ENCODE peak calls at places on chromosomes 5 and 9, in eight cellular contexts. One of them, this sample, is unnamed.

GRCh38 chr9:84397151-84397728 is 56.7 kb upstream of the SLC28A3 start:
- DNase-seq in RKO: peak; percentile 71
- DNase-seq in HTR-8/SVneo: peak; percentile 44
- DNase-seq in NCI-H1105: peak; percentile 49
- DNase-seq in esophagus squamous epithelium: no peak
- DNase-seq in ELR: peak; percentile 77
- DNase-seq in HEK293T: peak; percentile 78
- DNase-seq in bronchial epithelial cell: peak; percentile 56
- DNase-seq in this sample: peak; percentile 83

GRCh38 chr5:32711693-32712462 is 757 bp downstream of the NPR3 start:
- DNase-seq in RKO: no peak
- DNase-seq in HTR-8/SVneo: peak; percentile 54
- DNase-seq in NCI-H1105: no peak
- DNase-seq in esophagus squamous epithelium: no peak
- DNase-seq in ELR: peak; percentile 60
- DNase-seq in HEK293T: no peak
- DNase-seq in bronchial epithelial cell: no peak
- DNase-seq in this sample: peak; percentile 52

GRCh38 chr5:65185468-65185867 is 296.3 kb downstream of the ADAMTS6 start:
- DNase-seq in RKO: no peak
- DNase-seq in HTR-8/SVneo: no peak
- DNase-seq in NCI-H1105: no peak
- DNase-seq in esophagus squamous epithelium: no peak
- DNase-seq in ELR: peak; percentile 72
- DNase-seq in HEK293T: no peak
- DNase-seq in bronchial epithelial cell: no peak
- DNase-seq in this sample: no peak

GRCh38 chr9:116002624-116003023 is 151.0 kb upstream of the PAPPA start:
- DNase-seq in RKO: no peak
- DNase-seq in HTR-8/SVneo: no peak
- DNase-seq in NCI-H1105: no peak
- DNase-seq in esophagus squamous epithelium: no peak
- DNase-seq in ELR: peak; percentile 28
- DNase-seq in HEK293T: no peak
- DNase-seq in bronchial epithelial cell: peak; percentile 79
- DNase-seq in this sample: no peak

GRCh38 chr5:113487411-113487778 is 858 bp downstream of the MCC start:
- DNase-seq in RKO: no peak
- DNase-seq in HTR-8/SVneo: peak; percentile 4
- DNase-seq in NCI-H1105: no peak
- DNase-seq in esophagus squamous epithelium: no peak
- DNase-seq in ELR: peak; percentile 15
- DNase-seq in HEK293T: peak; percentile 41
- DNase-seq in bronchial epithelial cell: peak; percentile 26
- DNase-seq in this sample: peak; percentile 43

GRCh38 chr9:98248737-98249474 is 6.5 kb downstream of the TBC1D2 start:
- DNase-seq in RKO: no peak
- DNase-seq in HTR-8/SVneo: peak; percentile 37
- DNase-seq in NCI-H1105: no peak
- DNase-seq in esophagus squamous epithelium: no peak
- DNase-seq in ELR: peak; percentile 96
- DNase-seq in HEK293T: no peak
- DNase-seq in bronchial epithelial cell: peak; percentile 97
- DNase-seq in this sample: no peak

GRCh38 chr5:75355236-75355635 is 18.2 kb downstream of the HMGCR start:
- DNase-seq in RKO: no peak
- DNase-seq in HTR-8/SVneo: no peak
- DNase-seq in NCI-H1105: no peak
- DNase-seq in esophagus squamous epithelium: no peak
- DNase-seq in ELR: no peak
- DNase-seq in HEK293T: no peak
- DNase-seq in bronchial epithelial cell: no peak
- DNase-seq in this sample: no peak

GRCh38 chr9:95750725-95751644 is 124.5 kb upstream of the ERCC6L2 start:
- DNase-seq in RKO: no peak
- DNase-seq in HTR-8/SVneo: no peak
- DNase-seq in NCI-H1105: no peak
- DNase-seq in esophagus squamous epithelium: no peak
- DNase-seq in ELR: no peak
- DNase-seq in HEK293T: no peak
- DNase-seq in bronchial epithelial cell: no peak
- DNase-seq in this sample: peak; percentile 62

GRCh38 chr5:150263801-150264621 is 25.6 kb downstream of the CAMK2A start:
- DNase-seq in RKO: peak; percentile 52
- DNase-seq in HTR-8/SVneo: peak; percentile 77
- DNase-seq in NCI-H1105: no peak
- DNase-seq in esophagus squamous epithelium: no peak
- DNase-seq in ELR: peak; percentile 94
- DNase-seq in HEK293T: no peak
- DNase-seq in bronchial epithelial cell: peak; percentile 99
- DNase-seq in this sample: no peak

GRCh38 chr9:111197251-111197650 is 132.8 kb downstream of the OR2K2 start:
- DNase-seq in RKO: no peak
- DNase-seq in HTR-8/SVneo: no peak
- DNase-seq in NCI-H1105: no peak
- DNase-seq in esophagus squamous epithelium: no peak
- DNase-seq in ELR: no peak
- DNase-seq in HEK293T: no peak
- DNase-seq in bronchial epithelial cell: no peak
- DNase-seq in this sample: no peak

GRCh38 chr9:134488251-134488900 is 153.2 kb upstream of the COL5A1 start:
- DNase-seq in RKO: no peak
- DNase-seq in HTR-8/SVneo: no peak
- DNase-seq in NCI-H1105: no peak
- DNase-seq in esophagus squamous epithelium: no peak
- DNase-seq in ELR: peak; percentile 35
- DNase-seq in HEK293T: no peak
- DNase-seq in bronchial epithelial cell: no peak
- DNase-seq in this sample: no peak

GRCh38 chr9:124761196-124761595 is 9.9 kb downstream of the NR6A1 start:
- DNase-seq in RKO: no peak
- DNase-seq in HTR-8/SVneo: no peak
- DNase-seq in NCI-H1105: no peak
- DNase-seq in esophagus squamous epithelium: no peak
- DNase-seq in ELR: no peak
- DNase-seq in HEK293T: no peak
- DNase-seq in bronchial epithelial cell: no peak
- DNase-seq in this sample: peak; percentile 50

GRCh38 chr9:1619915-1620705 is 395.0 kb upstream of the SMARCA2 start:
- DNase-seq in RKO: peak; percentile 54
- DNase-seq in HTR-8/SVneo: no peak
- DNase-seq in NCI-H1105: peak; percentile 2
- DNase-seq in esophagus squamous epithelium: no peak
- DNase-seq in ELR: peak; percentile 2
- DNase-seq in HEK293T: peak; percentile 10
- DNase-seq in bronchial epithelial cell: peak; percentile 69
- DNase-seq in this sample: peak; percentile 51

GRCh38 chr5:36624277-36624676 is 17.9 kb downstream of the SLC1A3 start:
- DNase-seq in RKO: no peak
- DNase-seq in HTR-8/SVneo: no peak
- DNase-seq in NCI-H1105: no peak
- DNase-seq in esophagus squamous epithelium: no peak
- DNase-seq in ELR: no peak
- DNase-seq in HEK293T: no peak
- DNase-seq in bronchial epithelial cell: no peak
- DNase-seq in this sample: no peak

GRCh38 chr5:98921947-98922508 is 6.8 kb downstream of the CHD1 start:
- DNase-seq in RKO: no peak
- DNase-seq in HTR-8/SVneo: no peak
- DNase-seq in NCI-H1105: no peak
- DNase-seq in esophagus squamous epithelium: no peak
- DNase-seq in ELR: no peak
- DNase-seq in HEK293T: no peak
- DNase-seq in bronchial epithelial cell: no peak
- DNase-seq in this sample: no peak

GRCh38 chr5:135178476-135179155 is 144.6 kb upstream of the PITX1 start:
- DNase-seq in RKO: no peak
- DNase-seq in HTR-8/SVneo: no peak
- DNase-seq in NCI-H1105: no peak
- DNase-seq in esophagus squamous epithelium: no peak
- DNase-seq in ELR: no peak
- DNase-seq in HEK293T: no peak
- DNase-seq in bronchial epithelial cell: no peak
- DNase-seq in this sample: no peak

GRCh38 chr5:36561596-36561995 is 44.8 kb upstream of the SLC1A3 start:
- DNase-seq in RKO: no peak
- DNase-seq in HTR-8/SVneo: no peak
- DNase-seq in NCI-H1105: no peak
- DNase-seq in esophagus squamous epithelium: no peak
- DNase-seq in ELR: no peak
- DNase-seq in HEK293T: no peak
- DNase-seq in bronchial epithelial cell: no peak
- DNase-seq in this sample: no peak

GRCh38 chr9:31347082-31347617 is 1037.3 kb upstream of the ACO1 start:
- DNase-seq in RKO: no peak
- DNase-seq in HTR-8/SVneo: no peak
- DNase-seq in NCI-H1105: no peak
- DNase-seq in esophagus squamous epithelium: no peak
- DNase-seq in ELR: no peak
- DNase-seq in HEK293T: no peak
- DNase-seq in bronchial epithelial cell: peak; percentile 59
- DNase-seq in this sample: peak; percentile 3

GRCh38 chr5:40656766-40657165 is 22.9 kb upstream of the PTGER4 start:
- DNase-seq in RKO: no peak
- DNase-seq in HTR-8/SVneo: no peak
- DNase-seq in NCI-H1105: no peak
- DNase-seq in esophagus squamous epithelium: no peak
- DNase-seq in ELR: peak; percentile 17
- DNase-seq in HEK293T: no peak
- DNase-seq in bronchial epithelial cell: no peak
- DNase-seq in this sample: no peak

GRCh38 chr5:115601709-115602584 is at the start of gene TICAM2:
- DNase-seq in RKO: no peak
- DNase-seq in HTR-8/SVneo: peak; percentile 57
- DNase-seq in NCI-H1105: no peak
- DNase-seq in esophagus squamous epithelium: peak; percentile 15
- DNase-seq in ELR: peak; percentile 83
- DNase-seq in HEK293T: no peak
- DNase-seq in bronchial epithelial cell: peak; percentile 23
- DNase-seq in this sample: peak; percentile 84

GRCh38 chr5:159017787-159018186 is 81.9 kb downstream of the EBF1 start:
- DNase-seq in RKO: no peak
- DNase-seq in HTR-8/SVneo: peak; percentile 12
- DNase-seq in NCI-H1105: no peak
- DNase-seq in esophagus squamous epithelium: no peak
- DNase-seq in ELR: peak; percentile 79
- DNase-seq in HEK293T: no peak
- DNase-seq in bronchial epithelial cell: peak; percentile 66
- DNase-seq in this sample: peak; percentile 70

GRCh38 chr5:113093561-113093960 is 117.0 kb downstream of the DCP2 start:
- DNase-seq in RKO: no peak
- DNase-seq in HTR-8/SVneo: no peak
- DNase-seq in NCI-H1105: no peak
- DNase-seq in esophagus squamous epithelium: no peak
- DNase-seq in ELR: no peak
- DNase-seq in HEK293T: no peak
- DNase-seq in bronchial epithelial cell: no peak
- DNase-seq in this sample: no peak

GRCh38 chr9:91943876-91944470 is 6.1 kb downstream of the ROR2 start:
- DNase-seq in RKO: no peak
- DNase-seq in HTR-8/SVneo: no peak
- DNase-seq in NCI-H1105: no peak
- DNase-seq in esophagus squamous epithelium: no peak
- DNase-seq in ELR: no peak
- DNase-seq in HEK293T: no peak
- DNase-seq in bronchial epithelial cell: peak; percentile 62
- DNase-seq in this sample: no peak

GRCh38 chr5:62375627-62376026 is 28.1 kb downstream of the DIMT1 start:
- DNase-seq in RKO: no peak
- DNase-seq in HTR-8/SVneo: no peak
- DNase-seq in NCI-H1105: no peak
- DNase-seq in esophagus squamous epithelium: no peak
- DNase-seq in ELR: no peak
- DNase-seq in HEK293T: no peak
- DNase-seq in bronchial epithelial cell: no peak
- DNase-seq in this sample: no peak

GRCh38 chr5:107401470-107402085 is 269.2 kb downstream of the EFNA5 start:
- DNase-seq in RKO: no peak
- DNase-seq in HTR-8/SVneo: no peak
- DNase-seq in NCI-H1105: no peak
- DNase-seq in esophagus squamous epithelium: no peak
- DNase-seq in ELR: no peak
- DNase-seq in HEK293T: no peak
- DNase-seq in bronchial epithelial cell: no peak
- DNase-seq in this sample: peak; percentile 72

GRCh38 chr5:9781275-9781674 is 151.1 kb upstream of the TAS2R1 start:
- DNase-seq in RKO: no peak
- DNase-seq in HTR-8/SVneo: no peak
- DNase-seq in NCI-H1105: no peak
- DNase-seq in esophagus squamous epithelium: no peak
- DNase-seq in ELR: no peak
- DNase-seq in HEK293T: no peak
- DNase-seq in bronchial epithelial cell: no peak
- DNase-seq in this sample: no peak

GRCh38 chr9:115170674-115171073 is 52.7 kb upstream of the TNC start:
- DNase-seq in RKO: peak; percentile 44
- DNase-seq in HTR-8/SVneo: peak; percentile 32
- DNase-seq in NCI-H1105: no peak
- DNase-seq in esophagus squamous epithelium: no peak
- DNase-seq in ELR: peak; percentile 92
- DNase-seq in HEK293T: no peak
- DNase-seq in bronchial epithelial cell: peak; percentile 90
- DNase-seq in this sample: no peak

GRCh38 chr5:164203581-164204225 is 698.3 kb downstream of the MAT2B start:
- DNase-seq in RKO: peak; percentile 2
- DNase-seq in HTR-8/SVneo: no peak
- DNase-seq in NCI-H1105: no peak
- DNase-seq in esophagus squamous epithelium: no peak
- DNase-seq in ELR: peak; percentile 46
- DNase-seq in HEK293T: no peak
- DNase-seq in bronchial epithelial cell: peak; percentile 74
- DNase-seq in this sample: no peak

GRCh38 chr9:126327016-126327749 is 554 bp downstream of the MVB12B start:
- DNase-seq in RKO: peak; percentile 40
- DNase-seq in HTR-8/SVneo: peak; percentile 12
- DNase-seq in NCI-H1105: peak; percentile 34
- DNase-seq in esophagus squamous epithelium: no peak
- DNase-seq in ELR: no peak
- DNase-seq in HEK293T: peak; percentile 60
- DNase-seq in bronchial epithelial cell: no peak
- DNase-seq in this sample: peak; percentile 50

GRCh38 chr9:91967259-91967658 is 17.2 kb upstream of the ROR2 start:
- DNase-seq in RKO: no peak
- DNase-seq in HTR-8/SVneo: no peak
- DNase-seq in NCI-H1105: no peak
- DNase-seq in esophagus squamous epithelium: no peak
- DNase-seq in ELR: no peak
- DNase-seq in HEK293T: no peak
- DNase-seq in bronchial epithelial cell: no peak
- DNase-seq in this sample: no peak

This sample was measured in GM23338.